ENCODE peak calls at places on chromosomes 4 and X, in ten cellular contexts. Z is activated CD8-positive, alpha-beta memory T cell treated with anti-CD3 and anti-CD28 coated beads for 24 hours; C is NB4; E is left ventricle myocardium inferior; I is NCI-H1105 treated with DMSO at 0.1 percent for 48 hours; S is mesothelial cell of epicardium; N is HL-60; V is OCI-LY7; D is astrocyte; H is stimulated activated CD4-positive, alpha-beta T cell treated with anti-CD3 and anti-CD28 coated beads, TNF-alpha, amount 100 ng/mL, for 1 hour. K is an unnamed sample.

GRCh38 chr4:14856076-14856926 is 146.0 kb upstream of the CPEB2 start:
- DNase-seq in Z (peak; percentile 61), C (peak; percentile 94), E (no peak), I (peak; percentile 15), S (no peak), N (peak; percentile 61), V (no peak), D (peak; percentile 100), H (peak; percentile 8), K (no peak)

GRCh38 chr4:36280555-36280954 is 861 bp upstream of the DTHD1 start:
- DNase-seq in Z (no peak), C (no peak), E (no peak), I (no peak), S (no peak), N (no peak), V (no peak), D (no peak), H (no peak), K (no peak)

GRCh38 chrX:110026099-110026844 is 23.4 kb downstream of the TMEM164 start:
- DNase-seq in Z (no peak), C (no peak), E (no peak), I (no peak), S (no peak), N (no peak), V (no peak), D (peak; percentile 65), H (no peak), K (no peak)

GRCh38 chr4:186881521-186882220 is 158.0 kb upstream of the FAT1 start:
- DNase-seq in Z (no peak), C (no peak), E (no peak), I (no peak), S (no peak), N (no peak), V (no peak), D (peak; percentile 91), H (no peak), K (no peak)

GRCh38 chr4:71130827-71131603 is 137.6 kb downstream of the DCK start:
- DNase-seq in Z (no peak), C (no peak), E (no peak), I (peak; percentile 49), S (no peak), N (no peak), V (no peak), D (peak; percentile 78), H (no peak), K (no peak)

GRCh38 chrX:112163916-112164315 is 81.3 kb upstream of the TRPC5 start:
- DNase-seq in Z (no peak), C (no peak), E (no peak), I (no peak), S (no peak), N (no peak), V (no peak), D (peak; percentile 56), H (no peak), K (no peak)

GRCh38 chr4:152327606-152328453 is 208.1 kb downstream of the FBXW7 start:
- DNase-seq in Z (no peak), C (no peak), E (no peak), I (no peak), S (no peak), N (no peak), V (no peak), D (no peak), H (no peak), K (no peak)

GRCh38 chr4:142883433-142883832 is 37.3 kb upstream of the INPP4B start:
- DNase-seq in Z (no peak), C (peak; percentile 20), E (no peak), I (peak; percentile 0), S (no peak), N (no peak), V (peak; percentile 5), D (no peak), H (no peak), K (no peak)

GRCh38 chrX:134692990-134693389 is 34.7 kb upstream of the PLAC1 start:
- DNase-seq in Z (no peak), C (no peak), E (no peak), I (no peak), S (no peak), N (no peak), V (no peak), D (peak; percentile 79), H (no peak), K (no peak)

GRCh38 chr4:77651820-77652219 is 46.2 kb downstream of the CXCL13 start:
- DNase-seq in Z (no peak), C (no peak), E (no peak), I (no peak), S (no peak), N (no peak), V (no peak), D (no peak), H (no peak), K (no peak)

GRCh38 chr4:41369680-41370079 is 113.0 kb downstream of the UCHL1 start:
- DNase-seq in Z (no peak), C (no peak), E (peak; percentile 51), I (no peak), S (no peak), N (no peak), V (no peak), D (peak; percentile 22), H (no peak), K (no peak)

GRCh38 chr4:137703225-137703624 is 170.9 kb upstream of the PCDH18 start:
- DNase-seq in Z (no peak), C (no peak), E (no peak), I (peak; percentile 75), S (no peak), N (no peak), V (no peak), D (no peak), H (no peak), K (no peak)

GRCh38 chr4:39472396-39472795 is 13.5 kb downstream of the LIAS start:
- DNase-seq in Z (no peak), C (no peak), E (no peak), I (no peak), S (no peak), N (no peak), V (no peak), D (no peak), H (no peak), K (no peak)

GRCh38 chr4:37802068-37802666 is 24.3 kb upstream of the PGM2 start:
- DNase-seq in Z (no peak), C (peak; percentile 56), E (peak; percentile 26), I (peak; percentile 48), S (no peak), N (peak; percentile 35), V (peak; percentile 61), D (peak; percentile 38), H (no peak), K (peak; percentile 52)

GRCh38 chr4:23232987-23233386 is 540.2 kb downstream of the GBA3 start:
- DNase-seq in Z (no peak), C (no peak), E (no peak), I (no peak), S (no peak), N (no peak), V (no peak), D (peak; percentile 64), H (no peak), K (no peak)

GRCh38 chr4:15740764-15741404 is 37.2 kb upstream of the CD38 start:
- DNase-seq in Z (no peak), C (peak; percentile 63), E (no peak), I (no peak), S (no peak), N (no peak), V (no peak), D (no peak), H (no peak), K (no peak)

GRCh38 chrX:39836802-39837420 is 260.8 kb downstream of the BCOR start:
- DNase-seq in Z (no peak), C (no peak), E (no peak), I (peak; percentile 65), S (no peak), N (no peak), V (no peak), D (no peak), H (no peak), K (no peak)

GRCh38 chr4:184163813-184164212 is 53.9 kb downstream of the ENPP6 start:
- DNase-seq in Z (no peak), C (peak; percentile 60), E (peak; percentile 42), I (peak; percentile 20), S (peak; percentile 55), N (peak; percentile 67), V (peak; percentile 23), D (no peak), H (no peak), K (no peak)

GRCh38 chr4:123530357-123530756 is 133.8 kb downstream of the SPRY1 start:
- DNase-seq in Z (no peak), C (no peak), E (no peak), I (no peak), S (no peak), N (no peak), V (no peak), D (no peak), H (no peak), K (no peak)

GRCh38 chr4:141802324-141802723 is 165.9 kb downstream of the IL15 start:
- DNase-seq in Z (no peak), C (no peak), E (no peak), I (no peak), S (no peak), N (no peak), V (no peak), D (peak; percentile 94), H (no peak), K (no peak)

GRCh38 chrX:154541896-154542722 is 4.5 kb downstream of the G6PD start:
- DNase-seq in Z (peak; percentile 79), C (peak; percentile 91), E (peak; percentile 73), I (no peak), S (no peak), N (peak; percentile 85), V (no peak), D (peak; percentile 80), H (peak; percentile 33), K (no peak)

GRCh38 chrX:15567886-15568616 is 32.7 kb downstream of the ACE2 start:
- DNase-seq in Z (no peak), C (no peak), E (no peak), I (no peak), S (no peak), N (no peak), V (no peak), D (no peak), H (no peak), K (no peak)

GRCh38 chr4:8648296-8648695 is 55.7 kb downstream of the CPZ start:
- DNase-seq in Z (peak; percentile 21), C (no peak), E (no peak), I (no peak), S (peak; percentile 6), N (no peak), V (no peak), D (no peak), H (no peak), K (no peak)

GRCh38 chr4:110610940-110611785 is 11.7 kb downstream of the PITX2 start:
- DNase-seq in Z (no peak), C (no peak), E (no peak), I (no peak), S (no peak), N (no peak), V (no peak), D (no peak), H (no peak), K (no peak)

GRCh38 chrX:13898603-13899002 is 81.7 kb upstream of the GPM6B start:
- DNase-seq in Z (no peak), C (no peak), E (no peak), I (no peak), S (no peak), N (no peak), V (no peak), D (no peak), H (no peak), K (no peak)

GRCh38 chr4:33975996-33976395 is 2268.3 kb downstream of the ARAP2 start:
- DNase-seq in Z (no peak), C (no peak), E (no peak), I (no peak), S (no peak), N (no peak), V (no peak), D (no peak), H (no peak), K (no peak)

GRCh38 chr4:154822775-154823174 is 41.7 kb downstream of the RBM46 start:
- DNase-seq in Z (no peak), C (no peak), E (no peak), I (no peak), S (no peak), N (no peak), V (no peak), D (peak; percentile 61), H (no peak), K (no peak)

GRCh38 chrX:154990496-154990895 is 32.0 kb downstream of the F8 start:
- DNase-seq in Z (no peak), C (no peak), E (no peak), I (no peak), S (no peak), N (no peak), V (no peak), D (no peak), H (no peak), K (no peak)